ENCODE peak calls at places on chromosomes 12 and 14, in five cellular contexts. One of them, this sample, is unnamed.

GRCh38 chr14:96264850-96265249 is 8.8 kb downstream of the BDKRB1 start:
- DNase-seq in neuronal stem cell: no peak
- DNase-seq in midbrain: no peak
- DNase-seq in hippocampal formation: no peak
- DNase-seq in activated CD8-positive, alpha-beta T cell treated with anti-CD3 and anti-CD28 coated beads, Interleukin-2, amount 10 ng/mL, durations not matched to agents 7 days and 5 days: no peak
- DNase-seq in this sample: peak; percentile 35

GRCh38 chr12:120231316-120232011 is 30.6 kb upstream of the RPLP0 start:
- DNase-seq in neuronal stem cell: no peak
- DNase-seq in midbrain: no peak
- DNase-seq in hippocampal formation: no peak
- DNase-seq in activated CD8-positive, alpha-beta T cell treated with anti-CD3 and anti-CD28 coated beads, Interleukin-2, amount 10 ng/mL, durations not matched to agents 7 days and 5 days: peak; percentile 79
- DNase-seq in this sample: peak; percentile 66

GRCh38 chr14:104785708-104786080 is 9.9 kb downstream of the AKT1 start:
- DNase-seq in neuronal stem cell: no peak
- DNase-seq in midbrain: no peak
- DNase-seq in hippocampal formation: no peak
- DNase-seq in activated CD8-positive, alpha-beta T cell treated with anti-CD3 and anti-CD28 coated beads, Interleukin-2, amount 10 ng/mL, durations not matched to agents 7 days and 5 days: no peak
- DNase-seq in this sample: no peak

GRCh38 chr14:60188115-60188514 is 22.9 kb upstream of the DHRS7 start:
- DNase-seq in neuronal stem cell: no peak
- DNase-seq in midbrain: no peak
- DNase-seq in hippocampal formation: no peak
- DNase-seq in activated CD8-positive, alpha-beta T cell treated with anti-CD3 and anti-CD28 coated beads, Interleukin-2, amount 10 ng/mL, durations not matched to agents 7 days and 5 days: no peak
- DNase-seq in this sample: no peak

GRCh38 chr14:83171761-83172160 is 1638.1 kb upstream of the SEL1L start:
- DNase-seq in neuronal stem cell: no peak
- DNase-seq in midbrain: no peak
- DNase-seq in hippocampal formation: no peak
- DNase-seq in activated CD8-positive, alpha-beta T cell treated with anti-CD3 and anti-CD28 coated beads, Interleukin-2, amount 10 ng/mL, durations not matched to agents 7 days and 5 days: no peak
- DNase-seq in this sample: no peak

GRCh38 chr12:89351489-89352241 is 636 bp downstream of the DUSP6 start:
- DNase-seq in neuronal stem cell: no peak
- DNase-seq in midbrain: no peak
- DNase-seq in hippocampal formation: no peak
- DNase-seq in activated CD8-positive, alpha-beta T cell treated with anti-CD3 and anti-CD28 coated beads, Interleukin-2, amount 10 ng/mL, durations not matched to agents 7 days and 5 days: peak; percentile 52
- DNase-seq in this sample: no peak

GRCh38 chr12:19953734-19954133 is 414.6 kb upstream of the PDE3A start:
- DNase-seq in neuronal stem cell: no peak
- DNase-seq in midbrain: no peak
- DNase-seq in hippocampal formation: no peak
- DNase-seq in activated CD8-positive, alpha-beta T cell treated with anti-CD3 and anti-CD28 coated beads, Interleukin-2, amount 10 ng/mL, durations not matched to agents 7 days and 5 days: no peak
- DNase-seq in this sample: no peak

GRCh38 chr12:14247166-14247565 is 118.3 kb upstream of the ATF7IP start:
- DNase-seq in neuronal stem cell: no peak
- DNase-seq in midbrain: no peak
- DNase-seq in hippocampal formation: no peak
- DNase-seq in activated CD8-positive, alpha-beta T cell treated with anti-CD3 and anti-CD28 coated beads, Interleukin-2, amount 10 ng/mL, durations not matched to agents 7 days and 5 days: no peak
- DNase-seq in this sample: no peak

GRCh38 chr14:78164226-78164853 is 5.8 kb upstream of the NRXN3 start:
- DNase-seq in neuronal stem cell: peak; percentile 54
- DNase-seq in midbrain: no peak
- DNase-seq in hippocampal formation: no peak
- DNase-seq in activated CD8-positive, alpha-beta T cell treated with anti-CD3 and anti-CD28 coated beads, Interleukin-2, amount 10 ng/mL, durations not matched to agents 7 days and 5 days: peak; percentile 33
- DNase-seq in this sample: no peak

GRCh38 chr12:116164263-116164817 is 113.2 kb downstream of the MED13L start:
- DNase-seq in neuronal stem cell: no peak
- DNase-seq in midbrain: no peak
- DNase-seq in hippocampal formation: no peak
- DNase-seq in activated CD8-positive, alpha-beta T cell treated with anti-CD3 and anti-CD28 coated beads, Interleukin-2, amount 10 ng/mL, durations not matched to agents 7 days and 5 days: no peak
- DNase-seq in this sample: peak; percentile 57

GRCh38 chr12:6964605-6965025 is 5.8 kb downstream of the PHB2 start:
- DNase-seq in neuronal stem cell: no peak
- DNase-seq in midbrain: no peak
- DNase-seq in hippocampal formation: no peak
- DNase-seq in activated CD8-positive, alpha-beta T cell treated with anti-CD3 and anti-CD28 coated beads, Interleukin-2, amount 10 ng/mL, durations not matched to agents 7 days and 5 days: no peak
- DNase-seq in this sample: no peak

GRCh38 chr14:51908086-51908485 is 47.7 kb downstream of the GNG2 start:
- DNase-seq in neuronal stem cell: no peak
- DNase-seq in midbrain: no peak
- DNase-seq in hippocampal formation: no peak
- DNase-seq in activated CD8-positive, alpha-beta T cell treated with anti-CD3 and anti-CD28 coated beads, Interleukin-2, amount 10 ng/mL, durations not matched to agents 7 days and 5 days: no peak
- DNase-seq in this sample: no peak

GRCh38 chr12:12891646-12892355 is 439 bp downstream of the GPRC5A start:
- DNase-seq in neuronal stem cell: no peak
- DNase-seq in midbrain: no peak
- DNase-seq in hippocampal formation: no peak
- DNase-seq in activated CD8-positive, alpha-beta T cell treated with anti-CD3 and anti-CD28 coated beads, Interleukin-2, amount 10 ng/mL, durations not matched to agents 7 days and 5 days: no peak
- DNase-seq in this sample: no peak

GRCh38 chr14:58572092-58572853 is 65.5 kb upstream of the DACT1 start:
- DNase-seq in neuronal stem cell: no peak
- DNase-seq in midbrain: no peak
- DNase-seq in hippocampal formation: no peak
- DNase-seq in activated CD8-positive, alpha-beta T cell treated with anti-CD3 and anti-CD28 coated beads, Interleukin-2, amount 10 ng/mL, durations not matched to agents 7 days and 5 days: peak; percentile 35
- DNase-seq in this sample: no peak

GRCh38 chr14:64117671-64118402 is 176.3 kb downstream of the ESR2 start:
- DNase-seq in neuronal stem cell: no peak
- DNase-seq in midbrain: no peak
- DNase-seq in hippocampal formation: no peak
- DNase-seq in activated CD8-positive, alpha-beta T cell treated with anti-CD3 and anti-CD28 coated beads, Interleukin-2, amount 10 ng/mL, durations not matched to agents 7 days and 5 days: no peak
- DNase-seq in this sample: no peak

GRCh38 chr12:47110706-47111391 is 31.1 kb upstream of the AMIGO2 start:
- DNase-seq in neuronal stem cell: no peak
- DNase-seq in midbrain: no peak
- DNase-seq in hippocampal formation: no peak
- DNase-seq in activated CD8-positive, alpha-beta T cell treated with anti-CD3 and anti-CD28 coated beads, Interleukin-2, amount 10 ng/mL, durations not matched to agents 7 days and 5 days: no peak
- DNase-seq in this sample: no peak

GRCh38 chr12:67366530-67367196 is 97.5 kb downstream of the CAND1 start:
- DNase-seq in neuronal stem cell: no peak
- DNase-seq in midbrain: no peak
- DNase-seq in hippocampal formation: no peak
- DNase-seq in activated CD8-positive, alpha-beta T cell treated with anti-CD3 and anti-CD28 coated beads, Interleukin-2, amount 10 ng/mL, durations not matched to agents 7 days and 5 days: no peak
- DNase-seq in this sample: no peak

GRCh38 chr12:70365648-70366518 is at the start of gene KCNMB4:
- DNase-seq in neuronal stem cell: peak; percentile 86
- DNase-seq in midbrain: peak; percentile 76
- DNase-seq in hippocampal formation: peak; percentile 55
- DNase-seq in activated CD8-positive, alpha-beta T cell treated with anti-CD3 and anti-CD28 coated beads, Interleukin-2, amount 10 ng/mL, durations not matched to agents 7 days and 5 days: peak; percentile 64
- DNase-seq in this sample: peak; percentile 65

GRCh38 chr14:60649815-60650381 is 621 bp upstream of the SIX1 start:
- DNase-seq in neuronal stem cell: peak; percentile 40
- DNase-seq in midbrain: no peak
- DNase-seq in hippocampal formation: no peak
- DNase-seq in activated CD8-positive, alpha-beta T cell treated with anti-CD3 and anti-CD28 coated beads, Interleukin-2, amount 10 ng/mL, durations not matched to agents 7 days and 5 days: no peak
- DNase-seq in this sample: no peak

GRCh38 chr12:98320026-98320425 is 195.4 kb upstream of the TMPO start:
- DNase-seq in neuronal stem cell: no peak
- DNase-seq in midbrain: no peak
- DNase-seq in hippocampal formation: no peak
- DNase-seq in activated CD8-positive, alpha-beta T cell treated with anti-CD3 and anti-CD28 coated beads, Interleukin-2, amount 10 ng/mL, durations not matched to agents 7 days and 5 days: no peak
- DNase-seq in this sample: no peak

GRCh38 chr12:130070017-130070653 is 92.1 kb upstream of the FZD10 start:
- DNase-seq in neuronal stem cell: no peak
- DNase-seq in midbrain: peak; percentile 69
- DNase-seq in hippocampal formation: no peak
- DNase-seq in activated CD8-positive, alpha-beta T cell treated with anti-CD3 and anti-CD28 coated beads, Interleukin-2, amount 10 ng/mL, durations not matched to agents 7 days and 5 days: no peak
- DNase-seq in this sample: peak; percentile 81

GRCh38 chr12:6383572-6384498 is at the start of gene LTBR:
- DNase-seq in neuronal stem cell: no peak
- DNase-seq in midbrain: peak; percentile 63
- DNase-seq in hippocampal formation: no peak
- DNase-seq in activated CD8-positive, alpha-beta T cell treated with anti-CD3 and anti-CD28 coated beads, Interleukin-2, amount 10 ng/mL, durations not matched to agents 7 days and 5 days: no peak
- DNase-seq in this sample: peak; percentile 37

GRCh38 chr12:21676781-21677180 is 19.1 kb upstream of the LDHB start:
- DNase-seq in neuronal stem cell: no peak
- DNase-seq in midbrain: no peak
- DNase-seq in hippocampal formation: no peak
- DNase-seq in activated CD8-positive, alpha-beta T cell treated with anti-CD3 and anti-CD28 coated beads, Interleukin-2, amount 10 ng/mL, durations not matched to agents 7 days and 5 days: no peak
- DNase-seq in this sample: no peak

GRCh38 chr14:68291820-68292219 is 472.2 kb downstream of the RAD51B start:
- DNase-seq in neuronal stem cell: no peak
- DNase-seq in midbrain: no peak
- DNase-seq in hippocampal formation: no peak
- DNase-seq in activated CD8-positive, alpha-beta T cell treated with anti-CD3 and anti-CD28 coated beads, Interleukin-2, amount 10 ng/mL, durations not matched to agents 7 days and 5 days: no peak
- DNase-seq in this sample: no peak

GRCh38 chr12:124550123-124551089 is 17.0 kb downstream of the NCOR2 start:
- DNase-seq in neuronal stem cell: no peak
- DNase-seq in midbrain: peak; percentile 62
- DNase-seq in hippocampal formation: peak; percentile 42
- DNase-seq in activated CD8-positive, alpha-beta T cell treated with anti-CD3 and anti-CD28 coated beads, Interleukin-2, amount 10 ng/mL, durations not matched to agents 7 days and 5 days: no peak
- DNase-seq in this sample: peak; percentile 30

GRCh38 chr12:132285991-132286681 is 43.3 kb downstream of the GALNT9 start:
- DNase-seq in neuronal stem cell: no peak
- DNase-seq in midbrain: peak; percentile 19
- DNase-seq in hippocampal formation: no peak
- DNase-seq in activated CD8-positive, alpha-beta T cell treated with anti-CD3 and anti-CD28 coated beads, Interleukin-2, amount 10 ng/mL, durations not matched to agents 7 days and 5 days: no peak
- DNase-seq in this sample: no peak

GRCh38 chr12:109524466-109525278 is 47.2 kb downstream of the UBE3B start:
- DNase-seq in neuronal stem cell: peak; percentile 86
- DNase-seq in midbrain: no peak
- DNase-seq in hippocampal formation: no peak
- DNase-seq in activated CD8-positive, alpha-beta T cell treated with anti-CD3 and anti-CD28 coated beads, Interleukin-2, amount 10 ng/mL, durations not matched to agents 7 days and 5 days: no peak
- DNase-seq in this sample: no peak

GRCh38 chr12:91182664-91183455 is at the start of gene DCN:
- DNase-seq in neuronal stem cell: no peak
- DNase-seq in midbrain: no peak
- DNase-seq in hippocampal formation: no peak
- DNase-seq in activated CD8-positive, alpha-beta T cell treated with anti-CD3 and anti-CD28 coated beads, Interleukin-2, amount 10 ng/mL, durations not matched to agents 7 days and 5 days: no peak
- DNase-seq in this sample: no peak

GRCh38 chr12:3725267-3726115 is 27.4 kb downstream of the CRACR2A start:
- DNase-seq in neuronal stem cell: no peak
- DNase-seq in midbrain: no peak
- DNase-seq in hippocampal formation: no peak
- DNase-seq in activated CD8-positive, alpha-beta T cell treated with anti-CD3 and anti-CD28 coated beads, Interleukin-2, amount 10 ng/mL, durations not matched to agents 7 days and 5 days: peak; percentile 11
- DNase-seq in this sample: no peak

GRCh38 chr14:94392510-94392935 is 4.1 kb upstream of the SERPINA1 start:
- DNase-seq in neuronal stem cell: no peak
- DNase-seq in midbrain: no peak
- DNase-seq in hippocampal formation: peak; percentile 4
- DNase-seq in activated CD8-positive, alpha-beta T cell treated with anti-CD3 and anti-CD28 coated beads, Interleukin-2, amount 10 ng/mL, durations not matched to agents 7 days and 5 days: peak; percentile 46
- DNase-seq in this sample: no peak

GRCh38 chr12:56007892-56008471 is 10.9 kb downstream of the SUOX start:
- DNase-seq in neuronal stem cell: no peak
- DNase-seq in midbrain: no peak
- DNase-seq in hippocampal formation: no peak
- DNase-seq in activated CD8-positive, alpha-beta T cell treated with anti-CD3 and anti-CD28 coated beads, Interleukin-2, amount 10 ng/mL, durations not matched to agents 7 days and 5 days: no peak
- DNase-seq in this sample: peak; percentile 63

GRCh38 chr12:109820921-109821381 is 12.2 kb downstream of the TRPV4 start:
- DNase-seq in neuronal stem cell: no peak
- DNase-seq in midbrain: no peak
- DNase-seq in hippocampal formation: no peak
- DNase-seq in activated CD8-positive, alpha-beta T cell treated with anti-CD3 and anti-CD28 coated beads, Interleukin-2, amount 10 ng/mL, durations not matched to agents 7 days and 5 days: no peak
- DNase-seq in this sample: peak; percentile 91

GRCh38 chr14:36658091-36659009 is 3.3 kb upstream of the PAX9 start:
- DNase-seq in neuronal stem cell: no peak
- DNase-seq in midbrain: no peak
- DNase-seq in hippocampal formation: no peak
- DNase-seq in activated CD8-positive, alpha-beta T cell treated with anti-CD3 and anti-CD28 coated beads, Interleukin-2, amount 10 ng/mL, durations not matched to agents 7 days and 5 days: no peak
- DNase-seq in this sample: no peak

GRCh38 chr14:59251811-59252771 is 63.6 kb downstream of the DAAM1 start:
- DNase-seq in neuronal stem cell: no peak
- DNase-seq in midbrain: no peak
- DNase-seq in hippocampal formation: no peak
- DNase-seq in activated CD8-positive, alpha-beta T cell treated with anti-CD3 and anti-CD28 coated beads, Interleukin-2, amount 10 ng/mL, durations not matched to agents 7 days and 5 days: no peak
- DNase-seq in this sample: peak; percentile 80

GRCh38 chr14:100214768-100215079 is 24.2 kb upstream of the YY1 start:
- DNase-seq in neuronal stem cell: no peak
- DNase-seq in midbrain: no peak
- DNase-seq in hippocampal formation: no peak
- DNase-seq in activated CD8-positive, alpha-beta T cell treated with anti-CD3 and anti-CD28 coated beads, Interleukin-2, amount 10 ng/mL, durations not matched to agents 7 days and 5 days: no peak
- DNase-seq in this sample: no peak

GRCh38 chr12:3315201-3315661 is 175.8 kb upstream of the PRMT8 start:
- DNase-seq in neuronal stem cell: no peak
- DNase-seq in midbrain: no peak
- DNase-seq in hippocampal formation: no peak
- DNase-seq in activated CD8-positive, alpha-beta T cell treated with anti-CD3 and anti-CD28 coated beads, Interleukin-2, amount 10 ng/mL, durations not matched to agents 7 days and 5 days: no peak
- DNase-seq in this sample: no peak

GRCh38 chr14:21476526-21476924 is 234 bp downstream of the RAB2B start:
- DNase-seq in neuronal stem cell: no peak
- DNase-seq in midbrain: no peak
- DNase-seq in hippocampal formation: no peak
- DNase-seq in activated CD8-positive, alpha-beta T cell treated with anti-CD3 and anti-CD28 coated beads, Interleukin-2, amount 10 ng/mL, durations not matched to agents 7 days and 5 days: no peak
- DNase-seq in this sample: no peak

GRCh38 chr12:94427520-94428381 is 31.9 kb downstream of the CEP83 start:
- DNase-seq in neuronal stem cell: no peak
- DNase-seq in midbrain: no peak
- DNase-seq in hippocampal formation: no peak
- DNase-seq in activated CD8-positive, alpha-beta T cell treated with anti-CD3 and anti-CD28 coated beads, Interleukin-2, amount 10 ng/mL, durations not matched to agents 7 days and 5 days: no peak
- DNase-seq in this sample: no peak

GRCh38 chr14:42629553-42629952 is 1022.9 kb downstream of the LRFN5 start:
- DNase-seq in neuronal stem cell: no peak
- DNase-seq in midbrain: no peak
- DNase-seq in hippocampal formation: no peak
- DNase-seq in activated CD8-positive, alpha-beta T cell treated with anti-CD3 and anti-CD28 coated beads, Interleukin-2, amount 10 ng/mL, durations not matched to agents 7 days and 5 days: no peak
- DNase-seq in this sample: no peak

This sample was measured in G401.